ENCODE peak calls at places on chromosomes 12 and 14, in seven cellular contexts. One of them, this sample, is unnamed.

GRCh38 chr12:19937161-19937560 is 431.2 kb upstream of the PDE3A start:
- DNase-seq in ovary: no peak
- DNase-seq in iPS-NIHi11: no peak
- DNase-seq in HuH-7: no peak
- DNase-seq in M059J: no peak
- DNase-seq in ACHN: no peak
- DNase-seq in foreskin fibroblast: no peak
- DNase-seq in this sample: no peak

GRCh38 chr12:2793561-2793960 is 1.2 kb upstream of the FKBP4 start:
- DNase-seq in ovary: no peak
- DNase-seq in M059J: no peak
- DNase-seq in iPS-NIHi11: no peak
- DNase-seq in ACHN: no peak
- DNase-seq in foreskin fibroblast: no peak
- DNase-seq in HuH-7: no peak
- DNase-seq in this sample: no peak

GRCh38 chr12:71063087-71063486 is 94.7 kb downstream of the TSPAN8 start:
- DNase-seq in ACHN: no peak
- DNase-seq in iPS-NIHi11: no peak
- DNase-seq in ovary: no peak
- DNase-seq in M059J: no peak
- DNase-seq in HuH-7: no peak
- DNase-seq in foreskin fibroblast: peak; percentile 17
- DNase-seq in this sample: no peak

GRCh38 chr14:65686761-65687160 is 274.2 kb downstream of the FUT8 start:
- DNase-seq in foreskin fibroblast: no peak
- DNase-seq in iPS-NIHi11: peak; percentile 7
- DNase-seq in ovary: no peak
- DNase-seq in ACHN: no peak
- DNase-seq in M059J: no peak
- DNase-seq in HuH-7: no peak
- DNase-seq in this sample: no peak

GRCh38 chr12:121530600-121531355 is 50.0 kb downstream of the KDM2B start:
- DNase-seq in foreskin fibroblast: peak; percentile 89
- DNase-seq in HuH-7: no peak
- DNase-seq in ovary: peak; percentile 77
- DNase-seq in iPS-NIHi11: peak; percentile 72
- DNase-seq in ACHN: peak; percentile 58
- DNase-seq in M059J: peak; percentile 78
- DNase-seq in this sample: no peak

GRCh38 chr12:31991815-31992214 is 32.6 kb downstream of the RESF1 start:
- DNase-seq in foreskin fibroblast: no peak
- DNase-seq in ACHN: no peak
- DNase-seq in M059J: no peak
- DNase-seq in ovary: no peak
- DNase-seq in iPS-NIHi11: no peak
- DNase-seq in HuH-7: no peak
- DNase-seq in this sample: no peak

GRCh38 chr12:126784328-126784921 is 1482.5 kb upstream of the TMEM132C start:
- DNase-seq in ACHN: peak; percentile 69
- DNase-seq in foreskin fibroblast: peak; percentile 26
- DNase-seq in ovary: no peak
- DNase-seq in M059J: peak; percentile 43
- DNase-seq in HuH-7: peak; percentile 16
- DNase-seq in iPS-NIHi11: no peak
- DNase-seq in this sample: peak; percentile 58

GRCh38 chr12:56678852-56679251 is 9.2 kb downstream of the PTGES3 start:
- DNase-seq in ovary: no peak
- DNase-seq in ACHN: no peak
- DNase-seq in iPS-NIHi11: no peak
- DNase-seq in HuH-7: no peak
- DNase-seq in M059J: no peak
- DNase-seq in foreskin fibroblast: no peak
- DNase-seq in this sample: peak; percentile 12

GRCh38 chr12:108854055-108854452 is 3.3 kb downstream of the SSH1 start:
- DNase-seq in HuH-7: no peak
- DNase-seq in ACHN: peak; percentile 79
- DNase-seq in foreskin fibroblast: peak; percentile 94
- DNase-seq in M059J: peak; percentile 91
- DNase-seq in ovary: peak; percentile 64
- DNase-seq in iPS-NIHi11: no peak
- DNase-seq in this sample: no peak

GRCh38 chr12:123934829-123935228 is 37.8 kb downstream of the CCDC92 start:
- DNase-seq in foreskin fibroblast: peak; percentile 81
- DNase-seq in ovary: no peak
- DNase-seq in iPS-NIHi11: no peak
- DNase-seq in ACHN: no peak
- DNase-seq in HuH-7: no peak
- DNase-seq in M059J: no peak
- DNase-seq in this sample: no peak

This sample was measured in left lobe of liver.